ENCODE peak calls at places on chromosomes 13 and 19, in nine cellular contexts. E is GM23338; S is neural progenitor cell; A is Right ventricle myocardium superior; J is germinal center; D is A172; G is fibroblast of lung; C is activated T-cell treated with anti-CD3 and anti-CD28 coated beads, Interleukin-2, amount 50 U/mL, for 1 hour; F is HCT116. Z is an unnamed sample.

GRCh38 chr13:48593551-48593950 is 60.2 kb upstream of the CYSLTR2 start:
- DNase-seq in A (no peak), D (no peak), S (no peak), E (no peak), F (no peak), J (no peak), G (no peak), C (no peak), Z (no peak)

GRCh38 chr13:75826391-75826790 is 190.3 kb downstream of the LMO7 start:
- DNase-seq in E (no peak), J (no peak), C (no peak), F (no peak), G (no peak), A (no peak), D (no peak), S (no peak), Z (no peak)

GRCh38 chr13:36029171-36029570 is 102.0 kb downstream of the DCLK1 start:
- DNase-seq in G (peak), E (no peak), J (no peak), C (no peak), S (no peak), A (no peak), D (no peak), F (no peak), Z (no peak)

GRCh38 chr13:99577934-99578917 is 77.0 kb downstream of the TM9SF2 start:
- DNase-seq in C (no peak), A (no peak), G (no peak), S (no peak), E (peak), F (no peak), D (no peak), J (no peak), Z (no peak)

GRCh38 chr19:50173144-50173543 is 10.1 kb upstream of the IZUMO2 start:
- DNase-seq in D (peak), C (no peak), E (no peak), G (no peak), F (no peak), J (no peak), S (no peak), A (no peak), Z (no peak)

GRCh38 chr19:55680339-55681130 is 5.5 kb downstream of the EPN1 start:
- DNase-seq in G (no peak), E (no peak), F (no peak), S (no peak), J (no peak), C (no peak), D (no peak), A (no peak), Z (no peak)

GRCh38 chr13:36163809-36164308 is 32.7 kb upstream of the DCLK1 start:
- DNase-seq in E (peak), J (no peak), S (no peak), C (no peak), G (peak), D (peak), A (peak), F (no peak), Z (peak)

GRCh38 chr19:15115080-15115479 is 7.9 kb downstream of the SYDE1 start:
- DNase-seq in J (no peak), E (no peak), F (no peak), G (peak), A (peak), C (no peak), D (no peak), S (no peak), Z (peak)

GRCh38 chr13:72788831-72789230 is 6.9 kb downstream of the PIBF1 start:
- DNase-seq in J (no peak), A (no peak), S (no peak), E (no peak), D (no peak), G (no peak), C (no peak), F (no peak), Z (no peak)

GRCh38 chr19:21482863-21483276 is 22.5 kb upstream of the ZNF429 start:
- DNase-seq in J (peak), A (peak), E (peak), S (peak), C (peak), G (peak), F (peak), D (no peak), Z (peak)